ENCODE peak calls at places on chromosomes 2 and 18, in eight cellular contexts. Y is AG04450; S is activated T-helper 1 cell treated with anti-CD3 and anti-CD28 coated beads, Interleukin-2, amount 50 U/mL, for 16 hours; H is sigmoid colon; W is T follicular helper cell; V is IMR-90; P is naive thymus-derived CD8-positive, alpha-beta T cell; A is iris pigment epithelial cell. G is an unnamed sample.

GRCh38 chr2:111534816-111535803 is 348.9 kb downstream of the ANAPC1 start:
- DNase-seq in Y (peak; percentile 45), S (no peak), H (peak; percentile 65), W (no peak), V (peak; percentile 56), P (no peak), A (peak; percentile 76), G (no peak)

GRCh38 chr18:13548106-13548819 is 178.1 kb downstream of the FAM210A start:
- DNase-seq in Y (no peak), S (no peak), H (no peak), W (no peak), V (no peak), P (no peak), A (no peak), G (no peak)

GRCh38 chr2:167331636-167332232 is 443.5 kb downstream of the XIRP2 start:
- DNase-seq in Y (no peak), S (no peak), H (no peak), W (no peak), V (no peak), P (no peak), A (no peak), G (no peak)

GRCh38 chr18:50614838-50615237 is 55.0 kb downstream of the MAPK4 start:
- DNase-seq in Y (no peak), S (no peak), H (no peak), W (no peak), V (no peak), P (no peak), A (peak; percentile 38), G (no peak)

GRCh38 chr2:200077210-200077650 is 121.8 kb downstream of the MAIP1 start:
- DNase-seq in Y (peak; percentile 81), S (no peak), H (no peak), W (no peak), V (peak; percentile 95), P (no peak), A (peak; percentile 95), G (no peak)

GRCh38 chr2:135831180-135831812 is 5.7 kb downstream of the LCT start:
- DNase-seq in Y (no peak), S (no peak), H (no peak), W (no peak), V (no peak), P (no peak), A (no peak), G (no peak)

GRCh38 chr2:189143930-189144329 is 35.6 kb downstream of the COL5A2 start:
- DNase-seq in Y (peak; percentile 58), S (no peak), H (peak; percentile 55), W (no peak), V (peak; percentile 83), P (no peak), A (peak; percentile 92), G (no peak)

GRCh38 chr2:119083416-119083815 is 75.1 kb downstream of the C1QL2 start:
- DNase-seq in Y (no peak), S (no peak), H (no peak), W (no peak), V (no peak), P (no peak), A (no peak), G (no peak)

GRCh38 chr2:127047054-127047453 is 59.9 kb downstream of the BIN1 start:
- DNase-seq in Y (no peak), S (no peak), H (peak; percentile 55), W (no peak), V (no peak), P (no peak), A (no peak), G (no peak)

GRCh38 chr2:119142822-119143221 is 15.7 kb downstream of the C1QL2 start:
- DNase-seq in Y (no peak), S (no peak), H (no peak), W (no peak), V (no peak), P (no peak), A (no peak), G (no peak)